ENCODE peak calls at places on chromosome 21, in four cellular contexts. One of them, this sample, is unnamed.

GRCh38 chr21:31543191-31543590 is 116.3 kb upstream of the SOD1 start:
- DNase-seq in skeletal muscle cell: peak; percentile 56
- DNase-seq in activated naive CD4-positive, alpha-beta T cell treated with anti-CD3 and anti-CD28 coated beads, Interleukin-2, amount 10 ng/mL, durations not matched to agents 7 days and 5 days: no peak
- DNase-seq in NCI-H82: no peak
- DNase-seq in this sample: no peak

GRCh38 chr21:33658919-33659318 is 16.6 kb downstream of the ITSN1 start:
- DNase-seq in skeletal muscle cell: no peak
- DNase-seq in activated naive CD4-positive, alpha-beta T cell treated with anti-CD3 and anti-CD28 coated beads, Interleukin-2, amount 10 ng/mL, durations not matched to agents 7 days and 5 days: no peak
- DNase-seq in NCI-H82: no peak
- DNase-seq in this sample: no peak

GRCh38 chr21:29307718-29308455 is 9.2 kb downstream of the BACH1 start:
- DNase-seq in NCI-H82: no peak
- DNase-seq in activated naive CD4-positive, alpha-beta T cell treated with anti-CD3 and anti-CD28 coated beads, Interleukin-2, amount 10 ng/mL, durations not matched to agents 7 days and 5 days: no peak
- DNase-seq in skeletal muscle cell: no peak
- DNase-seq in this sample: no peak

GRCh38 chr21:36422279-36423098 is 37.3 kb downstream of the CHAF1B start:
- DNase-seq in NCI-H82: peak; percentile 75
- DNase-seq in skeletal muscle cell: peak; percentile 3
- DNase-seq in activated naive CD4-positive, alpha-beta T cell treated with anti-CD3 and anti-CD28 coated beads, Interleukin-2, amount 10 ng/mL, durations not matched to agents 7 days and 5 days: peak; percentile 57
- DNase-seq in this sample: no peak

GRCh38 chr21:28521932-28522826 is 470.5 kb downstream of the LTN1 start:
- DNase-seq in skeletal muscle cell: peak; percentile 49
- DNase-seq in NCI-H82: peak; percentile 62
- DNase-seq in activated naive CD4-positive, alpha-beta T cell treated with anti-CD3 and anti-CD28 coated beads, Interleukin-2, amount 10 ng/mL, durations not matched to agents 7 days and 5 days: no peak
- DNase-seq in this sample: no peak

GRCh38 chr21:46489162-46489663 is 30.5 kb downstream of the DIP2A start:
- DNase-seq in NCI-H82: no peak
- DNase-seq in activated naive CD4-positive, alpha-beta T cell treated with anti-CD3 and anti-CD28 coated beads, Interleukin-2, amount 10 ng/mL, durations not matched to agents 7 days and 5 days: no peak
- DNase-seq in skeletal muscle cell: no peak
- DNase-seq in this sample: no peak

GRCh38 chr21:36320421-36321324 is 676 bp downstream of the MORC3 start:
- DNase-seq in NCI-H82: peak; percentile 86
- DNase-seq in skeletal muscle cell: peak; percentile 48
- DNase-seq in activated naive CD4-positive, alpha-beta T cell treated with anti-CD3 and anti-CD28 coated beads, Interleukin-2, amount 10 ng/mL, durations not matched to agents 7 days and 5 days: peak; percentile 72
- DNase-seq in this sample: peak; percentile 86

GRCh38 chr21:16117331-16117730 is 387.5 kb downstream of the USP25 start:
- DNase-seq in activated naive CD4-positive, alpha-beta T cell treated with anti-CD3 and anti-CD28 coated beads, Interleukin-2, amount 10 ng/mL, durations not matched to agents 7 days and 5 days: no peak
- DNase-seq in NCI-H82: no peak
- DNase-seq in skeletal muscle cell: no peak
- DNase-seq in this sample: no peak

GRCh38 chr21:33546076-33546475 is 3.2 kb downstream of the SON start:
- DNase-seq in NCI-H82: no peak
- DNase-seq in skeletal muscle cell: no peak
- DNase-seq in activated naive CD4-positive, alpha-beta T cell treated with anti-CD3 and anti-CD28 coated beads, Interleukin-2, amount 10 ng/mL, durations not matched to agents 7 days and 5 days: no peak
- DNase-seq in this sample: no peak

GRCh38 chr21:45154511-45155508 is 80.4 kb downstream of the ADARB1 start:
- DNase-seq in skeletal muscle cell: no peak
- DNase-seq in activated naive CD4-positive, alpha-beta T cell treated with anti-CD3 and anti-CD28 coated beads, Interleukin-2, amount 10 ng/mL, durations not matched to agents 7 days and 5 days: peak; percentile 61
- DNase-seq in NCI-H82: no peak
- DNase-seq in this sample: no peak

GRCh38 chr21:38766987-38767722 is 38.6 kb upstream of the ETS2 start:
- DNase-seq in NCI-H82: no peak
- DNase-seq in skeletal muscle cell: no peak
- DNase-seq in activated naive CD4-positive, alpha-beta T cell treated with anti-CD3 and anti-CD28 coated beads, Interleukin-2, amount 10 ng/mL, durations not matched to agents 7 days and 5 days: peak; percentile 78
- DNase-seq in this sample: no peak

GRCh38 chr21:42025392-42026071 is 15.4 kb upstream of the ZBTB21 start:
- DNase-seq in NCI-H82: no peak
- DNase-seq in skeletal muscle cell: no peak
- DNase-seq in activated naive CD4-positive, alpha-beta T cell treated with anti-CD3 and anti-CD28 coated beads, Interleukin-2, amount 10 ng/mL, durations not matched to agents 7 days and 5 days: no peak
- DNase-seq in this sample: no peak

GRCh38 chr21:45576838-45577737 is 34.8 kb upstream of the SLC19A1 start:
- DNase-seq in activated naive CD4-positive, alpha-beta T cell treated with anti-CD3 and anti-CD28 coated beads, Interleukin-2, amount 10 ng/mL, durations not matched to agents 7 days and 5 days: no peak
- DNase-seq in skeletal muscle cell: no peak
- DNase-seq in NCI-H82: no peak
- DNase-seq in this sample: no peak

GRCh38 chr21:41396452-41397107 is 29.5 kb upstream of the MX1 start:
- DNase-seq in NCI-H82: no peak
- DNase-seq in skeletal muscle cell: peak; percentile 4
- DNase-seq in activated naive CD4-positive, alpha-beta T cell treated with anti-CD3 and anti-CD28 coated beads, Interleukin-2, amount 10 ng/mL, durations not matched to agents 7 days and 5 days: no peak
- DNase-seq in this sample: peak; percentile 82

GRCh38 chr21:45074048-45074817 is at the start of gene ADARB1:
- DNase-seq in activated naive CD4-positive, alpha-beta T cell treated with anti-CD3 and anti-CD28 coated beads, Interleukin-2, amount 10 ng/mL, durations not matched to agents 7 days and 5 days: peak; percentile 71
- DNase-seq in skeletal muscle cell: no peak
- DNase-seq in NCI-H82: peak; percentile 73
- DNase-seq in this sample: peak; percentile 85